ENCODE peak calls at places on chromosomes 11 and 22, in eight cellular contexts. N is iPS DF 6.9, P is upper lobe of right lung, Y is fibroblast of the aortic adventitia, W is HFF-Myc, I is aorta, K is fibroblast of villous mesenchyme, J is mesenchymal stem cell. M is an unnamed sample.

GRCh38 chr11:64245401-64245796 is 1.3 kb downstream of the PPP1R14B start:
- DNase-seq in N (no peak), P (no peak), Y (no peak), W (no peak), I (peak), K (no peak), J (no peak), M (peak)

GRCh38 chr11:33723238-33723881 is 12.9 kb downstream of the CD59 start:
- DNase-seq in N (no peak), P (no peak), Y (peak), W (no peak), I (no peak), K (peak), J (peak), M (no peak)

GRCh38 chr11:119338318-119338890 is 2.3 kb downstream of the C1QTNF5 start:
- DNase-seq in N (no peak), P (peak), Y (peak), W (peak), I (peak), K (no peak), J (no peak), M (peak)

GRCh38 chr22:42343551-42344081 is 73.2 kb upstream of the TCF20 start:
- DNase-seq in N (no peak), P (no peak), Y (no peak), W (no peak), I (no peak), K (no peak), J (no peak), M (no peak)

GRCh38 chr11:45777127-45777969 is 27.6 kb upstream of the SLC35C1 start:
- DNase-seq in N (no peak), P (no peak), Y (peak), W (no peak), I (no peak), K (peak), J (peak), M (no peak)

GRCh38 chr11:24289301-24289700 is 207.6 kb upstream of the LUZP2 start:
- DNase-seq in N (no peak), P (no peak), Y (no peak), W (no peak), I (no peak), K (no peak), J (no peak), M (no peak)

GRCh38 chr11:105368711-105369110 is 229.1 kb upstream of the CARD18 start:
- DNase-seq in N (no peak), P (no peak), Y (no peak), W (peak), I (no peak), K (peak), J (no peak), M (no peak)

GRCh38 chr11:113701491-113701890 is 4.6 kb downstream of the TMPRSS5 start:
- DNase-seq in N (no peak), P (no peak), Y (no peak), W (no peak), I (no peak), K (no peak), J (no peak), M (no peak)

GRCh38 chr11:88801484-88802123 is 264.2 kb downstream of the GRM5 start:
- DNase-seq in N (no peak), P (no peak), Y (no peak), W (no peak), I (no peak), K (no peak), J (no peak), M (no peak)

GRCh38 chr22:41908409-41909289 is 6.2 kb downstream of the SHISA8 start:
- DNase-seq in N (no peak), P (no peak), Y (no peak), W (no peak), I (no peak), K (no peak), J (no peak), M (no peak)

GRCh38 chr11:108726077-108726800 is 61.4 kb downstream of the DDX10 start:
- DNase-seq in N (no peak), P (no peak), Y (no peak), W (no peak), I (no peak), K (no peak), J (no peak), M (no peak)

GRCh38 chr22:31692186-31692886 is 30.3 kb upstream of the PISD start:
- DNase-seq in N (no peak), P (no peak), Y (no peak), W (peak), I (no peak), K (peak), J (peak), M (peak)

GRCh38 chr22:27164781-27165503 is 507.6 kb downstream of the MIAT start:
- DNase-seq in N (no peak), P (no peak), Y (no peak), W (no peak), I (no peak), K (no peak), J (no peak), M (no peak)

GRCh38 chr11:59283311-59283710 is 70.6 kb upstream of the MPEG1 start:
- DNase-seq in N (no peak), P (no peak), Y (no peak), W (no peak), I (no peak), K (no peak), J (no peak), M (no peak)

GRCh38 chr11:130318031-130318673 is 3.4 kb upstream of the ZBTB44 start:
- DNase-seq in N (no peak), P (no peak), Y (no peak), W (no peak), I (no peak), K (no peak), J (no peak), M (no peak)

GRCh38 chr22:43376765-43377485 is 33.8 kb upstream of the SCUBE1 start:
- DNase-seq in N (no peak), P (no peak), Y (peak), W (no peak), I (peak), K (no peak), J (no peak), M (peak)

GRCh38 chr11:38952698-38953097 is 2354.7 kb upstream of the RAG2 start:
- DNase-seq in N (no peak), P (no peak), Y (no peak), W (no peak), I (no peak), K (no peak), J (no peak), M (no peak)

GRCh38 chr11:5712507-5712906 is 22.9 kb downstream of the TRIM22 start:
- DNase-seq in N (no peak), P (no peak), Y (peak), W (no peak), I (no peak), K (no peak), J (no peak), M (peak)

GRCh38 chr11:85096939-85097338 is 530.2 kb downstream of the DLG2 start:
- DNase-seq in N (no peak), P (no peak), Y (no peak), W (no peak), I (no peak), K (no peak), J (no peak), M (peak)

GRCh38 chr11:118922745-118923627 is 2.7 kb downstream of the BCL9L start:
- DNase-seq in N (no peak), P (no peak), Y (no peak), W (no peak), I (no peak), K (no peak), J (peak), M (no peak)

GRCh38 chr11:2086239-2087040 is 52.7 kb downstream of the IGF2 start:
- DNase-seq in N (no peak), P (peak), Y (no peak), W (no peak), I (peak), K (no peak), J (no peak), M (no peak)

GRCh38 chr11:33542921-33543320 is 157.7 kb downstream of the C11orf91 start:
- DNase-seq in N (peak), P (peak), Y (peak), W (no peak), I (no peak), K (peak), J (peak), M (peak)

GRCh38 chr11:16612801-16613400 is 125.5 kb upstream of the C11orf58 start:
- DNase-seq in N (no peak), P (no peak), Y (no peak), W (no peak), I (no peak), K (peak), J (peak), M (no peak)

GRCh38 chr11:130829801-130830562 is 86.3 kb downstream of the SNX19 start:
- DNase-seq in N (no peak), P (no peak), Y (peak), W (no peak), I (peak), K (no peak), J (no peak), M (no peak)

GRCh38 chr11:64186205-64187165 is 514 bp downstream of the STIP1 start:
- DNase-seq in N (no peak), P (no peak), Y (peak), W (no peak), I (no peak), K (peak), J (peak), M (no peak)

DNA sequence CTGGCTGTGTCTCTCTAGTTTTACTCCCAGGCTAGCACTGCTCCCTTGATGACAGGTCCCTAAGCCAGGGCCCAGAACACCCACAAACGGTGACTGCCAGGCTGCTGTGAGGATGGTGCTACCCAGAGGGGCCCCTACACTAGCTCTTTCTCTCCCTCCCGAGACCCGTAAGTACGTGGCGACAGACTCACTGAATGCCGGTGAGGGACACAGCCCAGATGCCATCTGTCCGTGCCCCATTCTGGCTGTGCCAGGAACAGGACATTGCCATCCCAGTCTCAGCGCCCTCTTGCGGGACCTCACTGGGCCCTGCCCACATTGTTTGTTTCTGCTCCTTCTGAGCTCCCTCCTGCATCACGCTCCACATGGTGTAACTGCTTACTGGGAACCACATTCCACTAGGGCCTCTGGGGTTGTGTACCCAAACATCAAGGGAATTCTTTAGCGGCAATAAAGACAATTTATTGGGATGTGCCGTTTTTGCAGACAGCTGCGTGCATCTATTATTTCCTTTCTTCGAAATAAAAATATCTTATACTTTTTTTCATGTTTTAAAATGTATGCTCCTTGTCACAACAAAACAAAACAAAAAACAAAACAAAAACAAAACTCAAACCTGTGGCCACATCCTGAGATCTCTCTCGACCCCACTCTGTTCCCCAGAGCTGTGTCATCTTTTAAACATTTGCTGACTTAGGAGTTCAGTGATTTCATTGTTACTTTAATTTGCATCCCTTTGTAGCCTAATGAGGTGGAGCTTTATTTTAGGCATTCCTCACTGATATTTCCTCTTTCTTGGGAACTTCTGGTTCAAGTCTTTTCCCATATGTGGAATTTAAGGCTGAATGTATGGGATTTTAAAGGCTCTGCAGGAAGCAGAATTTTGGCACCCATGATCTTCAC is 4.4 kb upstream of the TPCN2 start:
- DNase-seq in N (peak), P (peak), Y (peak), W (peak), I (peak), K (peak), J (peak), M (no peak)
- H3K4me3 ChIP-seq in N (no peak), P (no peak), Y (no peak), W (no peak), I (no peak), K (no peak), J (no peak), M (no peak)

DNA sequence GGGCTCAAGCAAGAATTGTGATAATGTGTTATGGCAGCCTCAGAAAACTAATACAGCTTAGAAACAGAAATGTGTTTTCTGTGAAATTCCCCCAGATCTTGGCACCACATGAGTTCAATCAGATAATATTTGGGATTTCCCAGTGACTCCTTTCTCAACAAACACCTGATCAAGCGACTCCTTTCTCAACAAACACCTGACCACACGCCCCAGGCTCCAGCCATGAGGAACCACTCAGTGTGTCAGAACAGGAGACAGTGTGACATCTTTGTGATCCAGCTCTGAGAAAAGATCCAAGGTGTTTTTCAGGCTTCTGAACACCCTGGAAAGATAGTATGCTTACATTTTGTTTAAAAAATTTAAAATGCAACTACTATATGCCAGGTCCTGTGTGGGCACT is 1.9 kb upstream of the UVRAG start:
- DNase-seq in N (no peak), P (no peak), Y (no peak), W (no peak), I (no peak), K (no peak), J (no peak), M (no peak)
- H3K4me3 ChIP-seq in N (no peak), P (no peak), Y (no peak), W (no peak), I (no peak), K (no peak), J (no peak), M (no peak)

GRCh38 chr11:134410766-134411165 is 1.3 kb downstream of the B3GAT1 start:
- DNase-seq in N (no peak), P (no peak), Y (no peak), W (no peak), I (peak), K (no peak), J (no peak), M (no peak)
- H3K4me3 ChIP-seq in N (no peak), P (no peak), Y (no peak), W (no peak), I (no peak), K (no peak), J (no peak), M (no peak)

DNA sequence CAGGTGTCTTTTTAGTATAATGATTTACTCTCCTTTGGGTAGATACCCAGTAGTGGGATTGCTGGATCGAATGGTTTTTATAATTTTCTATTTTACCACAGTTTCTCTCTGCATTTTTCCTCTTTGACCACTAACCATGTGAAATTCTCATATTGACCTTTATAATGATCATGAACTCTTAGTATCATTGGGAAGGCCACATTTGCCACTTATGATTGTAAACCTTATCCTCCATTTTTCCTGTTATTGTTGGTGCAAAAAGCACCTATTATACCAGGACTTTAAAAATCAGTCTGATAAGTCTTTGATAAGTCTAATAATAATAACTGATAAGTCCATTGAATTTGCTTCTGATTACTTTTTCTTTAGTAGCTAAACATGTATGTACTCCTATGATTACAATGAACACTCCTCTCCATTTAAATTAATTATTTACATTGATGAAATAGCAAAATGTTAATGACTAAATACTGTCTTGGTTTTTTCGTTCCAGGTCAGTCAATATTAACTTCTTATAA is 9.6 kb downstream of the NEAT1 start:
- DNase-seq in N (no peak), P (no peak), Y (peak), W (no peak), I (no peak), K (peak), J (peak), M (no peak)
- H3K4me3 ChIP-seq in N (no peak), P (peak), Y (peak), W (no peak), I (no peak), K (peak), J (no peak), M (no peak)